ENCODE peak calls at places on chromosomes 7 and 10, in five cellular contexts. R is H9, J is tibial artery, O is upper lobe of right lung, Y is mammary epithelial cell. T is an unnamed sample.

GRCh38 chr7:36806897-36807296 is 82.6 kb upstream of the AOAH start:
- DNase-seq in J (no peak), Y (no peak), R (no peak), O (no peak), T (no peak)

GRCh38 chr10:88490216-88490980 is 92.7 kb downstream of the RNLS start:
- DNase-seq in R (no peak), J (no peak), O (no peak), Y (no peak), T (no peak)

GRCh38 chr7:48718731-48719387 is 205.5 kb upstream of the CDC14C start:
- DNase-seq in O (no peak), J (no peak), Y (peak; percentile 39), R (no peak), T (no peak)

GRCh38 chr7:138720286-138720685 is 19.1 kb upstream of the SVOPL start:
- DNase-seq in Y (peak; percentile 76), O (no peak), R (no peak), J (no peak), T (no peak)

GRCh38 chr10:100007239-100008141 is 2.3 kb downstream of the DNMBP start:
- DNase-seq in J (no peak), O (no peak), Y (no peak), R (no peak), T (no peak)

GRCh38 chr7:22667562-22668239 is 59.3 kb upstream of the IL6 start:
- DNase-seq in Y (peak; percentile 92), R (peak; percentile 77), O (no peak), J (no peak), T (no peak)

GRCh38 chr7:74430961-74431466 is 22.7 kb upstream of the GTF2IRD1 start:
- DNase-seq in Y (no peak), J (peak; percentile 73), R (peak; percentile 58), O (no peak), T (no peak)

GRCh38 chr10:122531935-122532334 is 28.6 kb upstream of the DMBT1 start:
- DNase-seq in Y (no peak), R (no peak), O (no peak), J (no peak), T (no peak)

GRCh38 chr7:157702311-157703023 is 365.7 kb downstream of the DNAJB6 start:
- DNase-seq in J (peak; percentile 34), Y (no peak), O (peak; percentile 42), R (no peak), T (peak; percentile 60)

GRCh38 chr10:6234371-6234770 is 31.6 kb downstream of the PFKFB3 start:
- DNase-seq in R (no peak), O (peak; percentile 40), Y (no peak), J (no peak), T (no peak)

GRCh38 chr10:14329609-14330246 is 996 bp downstream of the FRMD4A start:
- DNase-seq in O (no peak), R (peak; percentile 59), J (no peak), Y (no peak), T (no peak)

GRCh38 chr7:155729847-155730246 is 82.4 kb downstream of the SHH start:
- DNase-seq in O (no peak), R (no peak), Y (peak; percentile 87), J (no peak), T (no peak)

GRCh38 chr10:88150338-88150737 is 286.9 kb downstream of the PTEN start:
- DNase-seq in J (no peak), Y (peak; percentile 87), O (no peak), R (no peak), T (no peak)

GRCh38 chr10:5559642-5560141 is 34.9 kb downstream of the CALML3 start:
- DNase-seq in Y (no peak), J (peak; percentile 55), O (no peak), R (no peak), T (peak; percentile 20)

GRCh38 chr10:44752451-44753441 is 158.4 kb upstream of the TMEM72 start:
- DNase-seq in J (no peak), Y (peak; percentile 69), R (no peak), O (no peak), T (no peak)

GRCh38 chr7:130090745-130091532 is 20.6 kb downstream of the KLHDC10 start:
- DNase-seq in Y (no peak), R (no peak), J (no peak), O (no peak), T (no peak)

GRCh38 chr10:125024496-125025234 is 82.7 kb downstream of the ZRANB1 start:
- DNase-seq in Y (no peak), O (no peak), J (no peak), R (no peak), T (no peak)

GRCh38 chr10:51642591-51642990 is 56.8 kb downstream of the CSTF2T start:
- DNase-seq in Y (no peak), O (no peak), R (no peak), J (no peak), T (no peak)

GRCh38 chr10:102065561-102066420 is 642 bp downstream of the HPS6 start:
- DNase-seq in R (peak; percentile 59), O (no peak), Y (peak; percentile 18), J (peak; percentile 71), T (no peak)
- TF ChIP-seq CTCF in R (no peak), O (peak; percentile 4), Y (no peak), J (no peak), T (no peak)

DNA sequence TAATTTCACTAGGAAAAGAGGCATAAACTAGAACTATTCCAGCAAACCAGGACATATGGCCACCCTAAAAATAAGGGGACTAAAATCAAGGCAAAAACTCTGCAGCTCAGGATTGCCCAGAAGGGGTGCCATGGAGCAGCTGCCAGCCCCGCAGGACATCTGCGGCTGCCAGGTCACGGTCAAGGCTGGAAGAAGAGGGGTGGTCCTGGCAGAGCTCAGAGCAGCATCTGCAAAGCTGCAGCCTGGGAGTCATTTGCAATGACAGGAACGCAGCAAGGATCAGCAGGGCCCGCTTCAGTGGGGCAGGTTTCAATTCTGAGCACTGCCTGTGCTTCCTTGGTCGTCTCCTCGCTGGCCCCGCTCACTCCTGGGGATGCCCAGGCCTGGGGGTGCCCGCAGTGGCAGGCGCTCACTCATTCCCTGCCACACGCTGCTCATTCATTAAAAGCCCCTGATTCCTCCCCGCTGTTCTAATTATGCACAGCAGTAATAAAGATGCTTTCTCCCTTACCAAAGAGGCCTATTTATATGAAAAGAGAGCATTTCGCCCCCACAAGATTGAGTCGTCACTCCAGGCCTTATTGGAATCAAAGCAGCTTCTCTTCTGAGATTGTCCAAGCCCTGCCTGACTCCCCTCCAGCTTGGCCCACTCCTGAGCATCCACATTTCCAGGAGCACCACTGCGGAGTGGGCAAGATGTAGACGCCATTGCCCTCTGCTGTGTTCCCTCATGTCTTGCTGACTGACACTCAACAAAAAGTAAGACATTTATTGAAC is 4.6 kb downstream of the HSPA12A start:
- DNase-seq in R (peak; percentile 61), Y (no peak), J (no peak), O (no peak), T (no peak)
- TF ChIP-seq CTCF in R (peak; percentile 61), Y (no peak), J (no peak), O (peak; percentile 16), T (no peak)

DNA sequence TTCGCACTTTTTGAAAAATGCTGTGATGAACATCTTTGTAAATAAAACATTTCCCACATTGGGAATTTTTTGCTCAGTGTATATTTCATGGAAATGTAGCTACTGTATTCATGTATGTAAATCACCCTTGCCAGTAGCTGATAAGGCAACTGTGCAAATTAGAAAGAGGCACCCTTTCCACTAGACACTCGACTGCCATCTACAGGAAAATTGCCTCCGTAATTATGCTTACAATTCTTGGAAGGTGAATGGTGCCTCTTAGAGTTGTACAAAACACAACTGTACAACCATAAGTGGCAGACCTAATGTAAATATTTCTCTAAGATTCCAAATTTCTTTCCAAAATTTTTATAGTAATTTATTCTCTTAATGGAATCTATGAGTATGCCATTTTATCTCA is 491.7 kb downstream of the CCSER2 start:
- DNase-seq in O (no peak), J (no peak), Y (no peak), R (no peak), T (no peak)
- TF ChIP-seq CTCF in O (peak; percentile 12), J (no peak), Y (peak; percentile 11), R (no peak), T (no peak)

DNA sequence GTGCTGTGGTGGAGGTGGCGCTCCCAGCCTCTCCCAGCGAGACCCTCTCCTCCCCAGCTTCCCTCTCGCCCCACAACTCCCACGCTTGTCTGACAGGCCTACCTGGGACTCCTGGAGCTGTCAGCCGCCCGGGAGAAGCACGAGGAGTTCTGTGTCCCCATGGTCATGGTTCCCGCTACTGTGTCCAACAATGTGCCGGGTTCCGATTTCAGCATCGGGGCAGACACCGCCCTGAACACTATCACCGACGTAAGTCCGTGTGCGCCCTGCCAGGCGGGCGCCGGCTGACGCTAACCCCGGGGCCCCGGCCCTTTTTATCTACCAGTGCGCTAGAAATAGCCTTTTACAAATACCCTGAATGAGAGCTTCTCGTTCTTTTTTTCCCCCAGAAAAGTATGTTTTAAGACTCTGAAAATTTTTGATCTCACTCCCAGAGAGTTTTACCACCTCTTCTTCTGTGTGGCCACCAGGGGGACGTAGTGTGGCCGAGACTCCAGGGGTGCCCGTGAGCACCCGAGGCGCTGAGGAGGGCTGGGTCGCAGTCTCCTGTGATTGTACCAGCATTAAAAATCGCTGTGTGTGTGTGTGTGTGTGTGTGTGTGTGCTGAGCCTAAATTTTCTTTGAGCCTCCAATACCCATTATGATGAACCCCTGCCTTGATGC is 52.6 kb downstream of the PFKP start:
- DNase-seq in J (peak; percentile 83), Y (no peak), R (no peak), O (no peak), T (no peak)
- TF ChIP-seq CTCF in J (peak; percentile 32), Y (peak; percentile 23), R (peak; percentile 72), O (peak; percentile 34), T (no peak)

GRCh38 chr10:59809644-59809974 is 56.4 kb upstream of the MRLN start:
- DNase-seq in R (no peak), O (no peak), Y (no peak), J (no peak), T (no peak)
- TF ChIP-seq CTCF in R (no peak), O (no peak), Y (no peak), J (peak; percentile 11), T (no peak)

DNA sequence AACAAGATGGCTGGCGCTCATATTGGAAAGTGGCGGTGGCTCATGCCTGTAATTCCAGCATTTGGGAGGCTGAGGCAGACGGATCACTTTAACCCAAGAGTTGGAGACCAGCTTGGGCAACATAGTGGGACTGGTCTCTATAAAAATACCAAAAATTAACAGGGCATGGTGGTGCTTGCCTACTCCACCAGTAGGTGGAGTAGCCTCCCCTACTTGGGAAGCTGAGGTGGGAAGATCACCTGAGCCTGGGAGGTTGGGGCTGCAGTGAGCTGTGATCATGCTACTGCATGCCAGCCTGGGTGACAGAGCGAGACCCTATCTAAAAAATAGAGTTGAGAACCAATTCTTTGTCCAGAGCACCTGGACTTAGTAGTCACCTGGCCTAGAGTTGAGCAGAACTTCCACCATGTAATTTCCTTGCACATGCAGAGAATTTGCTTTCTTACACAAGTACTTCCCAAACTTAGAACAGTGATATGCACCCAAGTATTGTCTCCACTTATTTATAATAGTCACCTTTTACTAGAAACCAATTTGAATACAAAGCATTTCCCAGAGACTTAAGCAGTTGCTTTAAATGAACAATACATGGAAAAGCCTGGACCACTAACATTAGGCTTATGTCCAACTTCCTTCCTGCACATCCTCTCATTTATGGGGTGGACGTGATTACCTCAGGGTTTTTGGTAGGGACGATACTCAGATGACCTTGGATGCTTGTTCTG is 15.9 kb downstream of the LAMB4 start:
- DNase-seq in O (no peak), Y (peak; percentile 38), J (no peak), R (peak; percentile 75), T (no peak)
- TF ChIP-seq CTCF in O (peak; percentile 34), Y (peak; percentile 70), J (no peak), R (peak; percentile 86), T (no peak)

T was measured in lower leg skin.